ENCODE peak calls at places on chromosomes 6 and 20, in four cellular contexts. J, Z, N and P are unnamed samples.

GRCh38 chr6:144364208-144364718 is 79.1 kb downstream of the UTRN start:
- DNase-seq in J (no peak), Z (no peak), N (no peak), P (no peak)

GRCh38 chr6:45472383-45472782 is 94.6 kb upstream of the SUPT3H start:
- DNase-seq in J (peak; percentile 42), Z (no peak), N (no peak), P (no peak)

GRCh38 chr6:26224940-26225847 is 138.0 kb downstream of the HFE start:
- DNase-seq in J (peak; percentile 90), Z (no peak), N (no peak), P (no peak)

GRCh38 chr6:82013561-82014275 is 233.8 kb downstream of the IBTK start:
- DNase-seq in J (peak; percentile 79), Z (no peak), N (no peak), P (no peak)

GRCh38 chr20:10040070-10040970 is 5.5 kb downstream of the ANKEF1 start:
- DNase-seq in J (peak; percentile 40), Z (no peak), N (no peak), P (no peak)

GRCh38 chr6:157014871-157015270 is 237.7 kb downstream of the ARID1B start:
- DNase-seq in J (no peak), Z (no peak), N (no peak), P (no peak)

GRCh38 chr6:46454691-46455090 is 36.6 kb downstream of the RCAN2 start:
- DNase-seq in J (no peak), Z (no peak), N (no peak), P (no peak)

GRCh38 chr20:62408640-62409039 is 1.6 kb upstream of the CABLES2 start:
- DNase-seq in J (no peak), Z (no peak), N (no peak), P (no peak)

GRCh38 chr20:62624325-62624690 is 18.0 kb upstream of the SLCO4A1 start:
- DNase-seq in J (no peak), Z (peak; percentile 84), N (no peak), P (no peak)

GRCh38 chr6:22471746-22472145 is 97.6 kb upstream of the HDGFL1 start:
- DNase-seq in J (no peak), Z (no peak), N (no peak), P (no peak)

GRCh38 chr20:56859039-56859750 is 230.1 kb downstream of the TFAP2C start:
- DNase-seq in J (no peak), Z (no peak), N (no peak), P (no peak)

GRCh38 chr6:162491637-162492036 is 235.9 kb downstream of the PRKN start:
- DNase-seq in J (no peak), Z (no peak), N (no peak), P (no peak)

GRCh38 chr6:170031096-170031471 is 259.8 kb downstream of the DLL1 start:
- DNase-seq in J (no peak), Z (no peak), N (peak; percentile 54), P (no peak)

GRCh38 chr6:33201147-33201545 is 479 bp downstream of the SLC39A7 start:
- DNase-seq in J (no peak), Z (no peak), N (no peak), P (no peak)

GRCh38 chr6:131058236-131058635 is 4.8 kb downstream of the EPB41L2 start:
- DNase-seq in J (peak; percentile 38), Z (no peak), N (no peak), P (no peak)

GRCh38 chr20:1926237-1926636 is 31.0 kb downstream of the SIRPA start:
- DNase-seq in J (no peak), Z (no peak), N (no peak), P (no peak)

GRCh38 chr6:71602385-71602949 is 283.9 kb upstream of the RIMS1 start:
- DNase-seq in J (peak; percentile 71), Z (no peak), N (no peak), P (no peak)

GRCh38 chr20:34834459-34834893 is 9.0 kb upstream of the NCOA6 start:
- DNase-seq in J (peak; percentile 59), Z (peak; percentile 44), N (no peak), P (no peak)

GRCh38 chr20:54100563-54100962 is 30.2 kb upstream of the BCAS1 start:
- DNase-seq in J (no peak), Z (no peak), N (no peak), P (no peak)

GRCh38 chr20:61659652-61660346 is 405.9 kb downstream of the TAF4 start:
- DNase-seq in J (no peak), Z (no peak), N (no peak), P (no peak)

GRCh38 chr20:5150226-5151076 is 23.6 kb downstream of the CDS2 start:
- DNase-seq in J (peak; percentile 48), Z (no peak), N (no peak), P (no peak)

GRCh38 chr20:34074101-34074760 is 37.8 kb downstream of the EIF2S2 start:
- DNase-seq in J (no peak), Z (no peak), N (no peak), P (no peak)

GRCh38 chr6:3330199-3330598 is 71.5 kb downstream of the PSMG4 start:
- DNase-seq in J (no peak), Z (no peak), N (no peak), P (no peak)
- TF ChIP-seq CTCF in J (no peak), Z (no peak), N (no peak), P (peak; percentile 42)

GRCh38 chr6:63351995-63352586 is 32.3 kb upstream of the LGSN start:
- DNase-seq in J (peak; percentile 88), Z (peak; percentile 28), N (no peak), P (peak; percentile 55)
- TF ChIP-seq CTCF in J (peak; percentile 57), Z (no peak), N (peak; percentile 34), P (peak; percentile 36)

GRCh38 chr6:43386492-43386891 is 17.0 kb upstream of the ZNF318 start:
- DNase-seq in J (peak; percentile 60), Z (no peak), N (no peak), P (no peak)
- TF ChIP-seq CTCF in J (peak; percentile 48), Z (no peak), N (no peak), P (no peak)

GRCh38 chr20:40506567-40506966 is 182.5 kb downstream of the MAFB start:
- DNase-seq in J (peak; percentile 95), Z (no peak), N (peak; percentile 79), P (no peak)
- TF ChIP-seq CTCF in J (no peak), Z (no peak), N (no peak), P (no peak)